ENCODE peak calls at places on chromosome 6, in nine cellular contexts. F, J, G, Y, D, K, S, M and I are unnamed samples.

GRCh38 chr6:34922177-34922663 is 33.2 kb downstream of the ANKS1A start:
- DNase-seq in F (no peak), J (no peak), G (no peak), Y (no peak), D (peak), K (no peak), S (no peak), M (no peak), I (no peak)

GRCh38 chr6:110875548-110876169 is 1.1 kb downstream of the AMD1 start:
- DNase-seq in F (peak), J (peak), G (peak), Y (peak), D (no peak), K (no peak), S (peak), M (peak), I (peak)

GRCh38 chr6:149314325-149314724 is 3.2 kb upstream of the TAB2 start:
- DNase-seq in F (no peak), J (no peak), G (no peak), Y (no peak), D (no peak), K (no peak), S (no peak), M (no peak), I (no peak)

GRCh38 chr6:3334579-3334978 is 75.8 kb downstream of the PSMG4 start:
- DNase-seq in F (no peak), J (no peak), G (no peak), Y (no peak), D (no peak), K (no peak), S (peak), M (no peak), I (no peak)

GRCh38 chr6:70700922-70701876 is 33.5 kb downstream of the SMAP1 start:
- DNase-seq in F (no peak), J (no peak), G (no peak), Y (no peak), D (no peak), K (no peak), S (peak), M (no peak), I (no peak)

GRCh38 chr6:41747256-41748101 is at the start of gene PGC:
- DNase-seq in F (no peak), J (no peak), G (no peak), Y (no peak), D (no peak), K (no peak), S (no peak), M (no peak), I (no peak)

GRCh38 chr6:63565058-63565726 is 7.1 kb upstream of the LOC128125822 start:
- DNase-seq in F (no peak), J (peak), G (no peak), Y (no peak), D (no peak), K (no peak), S (no peak), M (no peak), I (no peak)

GRCh38 chr6:122995930-122996796 is at the start of gene CLVS2:
- DNase-seq in F (no peak), J (no peak), G (no peak), Y (peak), D (no peak), K (no peak), S (peak), M (no peak), I (peak)

GRCh38 chr6:21946298-21946783 is 350.5 kb downstream of the PRL start:
- DNase-seq in F (no peak), J (no peak), G (no peak), Y (no peak), D (no peak), K (no peak), S (no peak), M (no peak), I (no peak)

GRCh38 chr6:33384581-33385020 is 7.0 kb upstream of the KIFC1 start:
- DNase-seq in F (no peak), J (no peak), G (no peak), Y (no peak), D (no peak), K (no peak), S (no peak), M (no peak), I (no peak)

GRCh38 chr6:131199568-131200272 is 64.5 kb downstream of the AKAP7 start:
- DNase-seq in F (no peak), J (peak), G (peak), Y (peak), D (peak), K (no peak), S (no peak), M (peak), I (peak)

GRCh38 chr6:143973097-143973979 is 34.7 kb downstream of the PLAGL1 start:
- DNase-seq in F (no peak), J (no peak), G (no peak), Y (no peak), D (no peak), K (no peak), S (no peak), M (no peak), I (peak)

GRCh38 chr6:127026247-127026646 is 92.2 kb upstream of the RSPO3 start:
- DNase-seq in F (no peak), J (no peak), G (no peak), Y (no peak), D (peak), K (no peak), S (no peak), M (no peak), I (no peak)

GRCh38 chr6:156060013-156060412 is 604.4 kb upstream of the NOX3 start:
- DNase-seq in F (no peak), J (no peak), G (no peak), Y (no peak), D (no peak), K (peak), S (no peak), M (no peak), I (no peak)

GRCh38 chr6:107667790-107668189 is 156.3 kb downstream of the SCML4 start:
- DNase-seq in F (no peak), J (no peak), G (no peak), Y (no peak), D (no peak), K (no peak), S (no peak), M (no peak), I (no peak)

GRCh38 chr6:135870722-135871121 is 19.2 kb downstream of the PDE7B start:
- DNase-seq in F (no peak), J (no peak), G (no peak), Y (no peak), D (no peak), K (no peak), S (no peak), M (no peak), I (no peak)

GRCh38 chr6:167711784-167712183 is 114.9 kb upstream of the AFDN start:
- DNase-seq in F (no peak), J (no peak), G (no peak), Y (no peak), D (no peak), K (no peak), S (no peak), M (no peak), I (no peak)

GRCh38 chr6:31806470-31807272 is at the start of gene LSM2:
- DNase-seq in F (peak), J (peak), G (peak), Y (peak), D (no peak), K (peak), S (peak), M (peak), I (peak)

GRCh38 chr6:19209202-19209601 is 628.0 kb upstream of the ID4 start:
- DNase-seq in F (no peak), J (no peak), G (no peak), Y (no peak), D (no peak), K (no peak), S (no peak), M (no peak), I (no peak)

GRCh38 chr6:19205076-19205475 is 632.1 kb upstream of the ID4 start:
- DNase-seq in F (no peak), J (no peak), G (no peak), Y (no peak), D (no peak), K (no peak), S (no peak), M (no peak), I (no peak)

DNA sequence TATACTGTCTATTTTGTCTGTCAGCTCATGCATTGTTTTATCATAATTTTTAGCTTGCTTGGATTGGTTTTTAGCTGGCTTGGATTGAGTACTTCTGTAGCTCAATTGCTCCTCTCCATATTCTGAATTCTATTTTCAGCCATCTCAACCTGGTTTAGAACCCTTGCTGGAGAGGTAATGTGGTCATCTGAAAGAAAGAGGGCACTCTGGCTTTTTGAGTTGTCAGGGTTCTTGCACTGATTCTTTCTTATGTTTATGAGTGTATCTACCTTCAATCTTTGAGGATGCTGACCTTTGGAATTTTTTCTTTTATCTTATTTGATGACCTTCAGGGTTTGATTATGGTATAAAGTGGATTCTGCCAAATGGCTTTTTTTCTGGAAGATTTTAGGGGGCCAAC is 632.7 kb upstream of the ID4 start:
- DNase-seq in F (no peak), J (no peak), G (no peak), Y (no peak), D (no peak), K (no peak), S (no peak), M (no peak), I (no peak)
- TF ChIP-seq CTCF in F (no peak), J (no peak), G (no peak), Y (no peak), D (no peak), K (no peak), S (no peak), M (no peak), I (no peak)

GRCh38 chr6:20312581-20312980 is 89.1 kb upstream of the E2F3 start:
- DNase-seq in F (no peak), J (no peak), G (no peak), Y (no peak), D (no peak), K (no peak), S (no peak), M (no peak), I (no peak)
- TF ChIP-seq CTCF in F (no peak), J (no peak), G (no peak), Y (no peak), D (no peak), K (no peak), S (no peak), M (no peak), I (no peak)

GRCh38 chr6:47008397-47008763 is 33.8 kb downstream of the ADGRF1 start:
- DNase-seq in F (no peak), J (no peak), G (no peak), Y (no peak), D (no peak), K (peak), S (no peak), M (no peak), I (no peak)

GRCh38 chr6:47007657-47008396 is 34.3 kb downstream of the ADGRF1 start:
- DNase-seq in F (no peak), J (no peak), G (no peak), Y (no peak), D (no peak), K (peak), S (no peak), M (no peak), I (no peak)

GRCh38 chr6:47005486-47005885 is 36.6 kb downstream of the ADGRF1 start:
- DNase-seq in F (no peak), J (no peak), G (no peak), Y (no peak), D (no peak), K (no peak), S (no peak), M (no peak), I (no peak)

GRCh38 chr6:47014401-47014800 is 27.7 kb downstream of the ADGRF1 start:
- DNase-seq in F (no peak), J (no peak), G (no peak), Y (no peak), D (no peak), K (peak), S (no peak), M (no peak), I (no peak)

GRCh38 chr6:47009583-47009982 is 32.5 kb downstream of the ADGRF1 start:
- DNase-seq in F (no peak), J (no peak), G (no peak), Y (no peak), D (no peak), K (peak), S (no peak), M (no peak), I (no peak)
- TF ChIP-seq CTCF in F (no peak), J (no peak), G (no peak), Y (no peak), D (no peak), K (no peak), S (peak), M (no peak), I (no peak)

DNA sequence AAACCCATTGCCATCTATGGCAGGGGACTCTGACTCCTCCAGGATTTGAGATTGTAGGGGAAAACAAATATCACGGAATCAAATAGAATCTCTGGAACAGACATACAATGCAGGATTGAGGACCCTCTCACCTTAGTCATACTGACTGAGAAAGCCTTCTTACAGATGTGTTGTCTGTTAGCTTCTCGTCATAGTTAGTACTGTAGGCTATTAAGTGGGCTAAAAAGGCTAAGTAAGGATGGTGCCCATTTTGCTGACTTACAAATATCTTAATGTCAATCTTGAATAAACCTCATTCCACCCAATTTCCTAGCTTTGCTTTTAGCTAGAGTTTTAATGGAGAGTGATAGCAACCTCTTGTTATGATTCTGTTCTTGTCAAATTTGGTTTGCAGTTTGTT is 352.4 kb downstream of the QKI start:
- DNase-seq in F (no peak), J (no peak), G (no peak), Y (no peak), D (no peak), K (no peak), S (no peak), M (no peak), I (no peak)
- TF ChIP-seq CTCF in F (no peak), J (no peak), G (no peak), Y (no peak), D (no peak), K (no peak), S (no peak), M (no peak), I (no peak)

DNA sequence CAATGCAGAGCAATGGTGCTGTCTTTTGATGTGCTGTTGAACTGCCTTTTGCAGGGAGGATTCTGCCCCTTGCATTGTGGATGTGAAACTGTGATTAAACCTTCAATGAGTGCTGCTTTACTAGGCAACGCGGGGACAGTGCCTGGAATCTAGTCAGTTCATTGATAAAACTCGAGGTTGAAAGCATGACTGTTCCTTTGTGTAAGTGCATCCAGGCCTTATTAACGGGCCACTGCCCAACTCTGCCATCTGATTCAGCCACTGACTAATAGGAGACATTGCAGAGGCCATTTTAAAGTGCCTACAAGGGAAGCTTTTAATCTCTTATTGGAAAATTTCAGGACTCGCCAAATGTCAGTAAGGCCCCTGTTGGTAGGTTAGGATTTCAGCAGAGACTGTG is 49.3 kb downstream of the SLC35F1 start:
- DNase-seq in F (no peak), J (no peak), G (no peak), Y (no peak), D (no peak), K (no peak), S (no peak), M (no peak), I (peak)
- TF ChIP-seq CTCF in F (no peak), J (no peak), G (no peak), Y (no peak), D (no peak), K (no peak), S (no peak), M (no peak), I (no peak)